ENCODE peak calls at places on chromosomes 12 and 14, in eight cellular contexts. G, R, H, D, S, M, J and Z are unnamed samples.

GRCh38 chr12:44573723-44574122 is 302.4 kb downstream of the NELL2 start:
- DNase-seq in H (no peak), M (no peak), J (no peak), R (no peak), D (no peak), G (no peak), S (no peak), Z (no peak)

GRCh38 chr12:31228811-31229792 is 96.8 kb downstream of the SINHCAF start:
- DNase-seq in H (no peak), G (no peak), J (no peak), R (peak; percentile 89), M (no peak), D (no peak), S (no peak), Z (peak; percentile 58)

GRCh38 chr12:72271401-72271740 is 799 bp upstream of the TRHDE start:
- DNase-seq in S (peak; percentile 8), J (no peak), D (no peak), R (no peak), G (no peak), M (no peak), H (peak; percentile 44), Z (peak; percentile 28)

GRCh38 chr12:56129210-56129691 is 1.2 kb downstream of the ESYT1 start:
- DNase-seq in R (peak; percentile 70), M (peak; percentile 87), D (peak; percentile 88), J (no peak), S (peak; percentile 29), G (peak; percentile 88), H (peak; percentile 74), Z (peak; percentile 71)

GRCh38 chr14:67510836-67511235 is 22.3 kb upstream of the PLEKHH1 start:
- DNase-seq in D (no peak), R (no peak), M (no peak), J (no peak), H (no peak), S (no peak), G (no peak), Z (no peak)

GRCh38 chr14:74474376-74474775 is 18.7 kb downstream of the NPC2 start:
- DNase-seq in G (no peak), M (no peak), D (no peak), J (no peak), H (no peak), R (no peak), S (no peak), Z (no peak)

GRCh38 chr12:127822743-127823433 is 444.1 kb upstream of the TMEM132C start:
- DNase-seq in H (no peak), R (no peak), J (no peak), M (no peak), S (no peak), G (no peak), D (no peak), Z (peak; percentile 25)

GRCh38 chr12:22361785-22362184 is 27.3 kb upstream of the ST8SIA1 start:
- DNase-seq in H (no peak), D (no peak), S (no peak), G (no peak), M (no peak), J (no peak), R (no peak), Z (no peak)

GRCh38 chr12:108532061-108532848 is 17.2 kb downstream of the FICD start:
- DNase-seq in J (no peak), G (no peak), R (no peak), S (no peak), D (no peak), M (peak; percentile 82), H (no peak), Z (no peak)

GRCh38 chr12:117874842-117875434 is 93.9 kb downstream of the KSR2 start:
- DNase-seq in J (no peak), H (peak; percentile 35), D (peak; percentile 76), G (peak; percentile 31), R (peak; percentile 74), S (peak; percentile 66), M (peak; percentile 73), Z (peak; percentile 61)

GRCh38 chr14:28765169-28765906 is 1.2 kb upstream of the FOXG1 start:
- DNase-seq in J (no peak), G (no peak), D (no peak), H (no peak), M (no peak), R (no peak), S (no peak), Z (no peak)

GRCh38 chr14:103676881-103677675 is 38.2 kb downstream of the XRCC3 start:
- DNase-seq in D (no peak), S (no peak), M (no peak), H (no peak), G (no peak), R (no peak), J (no peak), Z (no peak)

GRCh38 chr12:15334225-15334624 is 11.9 kb downstream of the PTPRO start:
- DNase-seq in D (no peak), J (no peak), M (no peak), H (no peak), G (no peak), S (no peak), R (no peak), Z (no peak)

GRCh38 chr14:52051861-52052260 is 17.0 kb downstream of the NID2 start:
- DNase-seq in M (no peak), S (no peak), D (no peak), G (no peak), R (no peak), J (no peak), H (no peak), Z (no peak)

GRCh38 chr12:3821441-3821840 is 51.8 kb downstream of the PARP11 start:
- DNase-seq in S (no peak), D (no peak), H (no peak), M (no peak), G (no peak), J (no peak), R (no peak), Z (no peak)

GRCh38 chr14:106491851-106492250 is 965.5 kb downstream of the TMEM121 start:
- DNase-seq in H (no peak), M (peak; percentile 21), S (no peak), G (peak; percentile 32), R (no peak), D (no peak), J (no peak), Z (no peak)

GRCh38 chr12:112307219-112308062 is 74.8 kb downstream of the HECTD4 start:
- DNase-seq in D (no peak), R (no peak), J (no peak), M (no peak), G (no peak), S (no peak), H (no peak), Z (no peak)

GRCh38 chr14:24315807-24316596 is 4.7 kb downstream of the LTB4R start:
- DNase-seq in H (peak; percentile 55), M (peak; percentile 69), G (no peak), R (peak; percentile 77), D (no peak), S (no peak), J (no peak), Z (peak; percentile 68)

GRCh38 chr12:47744005-47744651 is 14.6 kb downstream of the RAPGEF3 start:
- DNase-seq in R (peak; percentile 83), G (peak; percentile 70), S (no peak), J (no peak), D (no peak), H (no peak), M (peak; percentile 48), Z (no peak)

DNA sequence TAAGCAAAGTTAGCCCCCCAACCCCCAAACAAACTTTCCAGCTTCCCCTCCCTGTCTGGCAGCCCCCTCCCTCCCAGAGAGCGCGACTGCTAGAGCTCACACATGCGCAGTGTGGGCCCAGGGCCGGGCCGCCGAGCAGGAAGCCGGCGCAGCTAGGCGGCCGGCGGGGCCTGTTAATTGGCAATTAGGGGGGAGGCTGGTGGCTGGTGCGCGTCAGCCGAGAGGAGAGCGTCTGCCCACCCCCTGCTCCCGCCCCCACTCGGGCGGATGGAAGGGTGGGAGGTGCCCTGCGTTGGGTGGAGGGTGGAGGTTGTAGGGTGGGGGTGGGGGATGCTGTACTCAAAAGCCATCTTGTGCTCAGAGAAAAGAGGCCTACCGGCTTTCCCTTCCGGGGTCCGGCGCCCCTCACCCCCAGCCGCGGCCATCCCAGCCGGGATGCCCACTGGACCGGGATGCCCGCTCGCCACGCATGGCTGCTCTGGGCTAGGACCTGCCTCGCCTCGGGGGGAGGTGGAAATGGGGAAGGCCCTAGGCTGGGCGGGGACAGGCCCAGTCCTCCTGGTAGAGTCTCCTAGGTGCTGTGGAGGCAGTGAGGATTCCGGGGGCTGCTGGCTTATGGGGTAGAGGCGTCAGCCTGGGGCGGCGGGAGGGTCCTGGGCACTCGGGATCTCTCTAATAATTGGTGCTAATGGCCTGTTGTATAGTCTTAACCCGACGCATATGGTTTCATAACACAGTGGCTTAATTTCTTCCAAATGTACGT is 9.2 kb downstream of the HOXC8 start:
- DNase-seq in J (peak; percentile 21), G (peak; percentile 80), M (peak; percentile 95), D (no peak), H (peak; percentile 96), S (peak; percentile 79), R (peak; percentile 67), Z (peak; percentile 75)
- H3K27me3 ChIP-seq in J (peaks cover 15% of the 10 kb centered on the region), G (peaks cover 15% of the 10 kb centered on the region), M (no peaks in the 10 kb centered on the region), D (peaks cover 100% of the 10 kb centered on the region), H (no peaks in the 10 kb centered on the region), S (peaks cover 41% of the 10 kb centered on the region), R (peaks cover 98% of the 10 kb centered on the region), Z (peaks cover 90% of the 10 kb centered on the region)

GRCh38 chr12:131574397-131574775 is 136.5 kb upstream of the SFSWAP start:
- DNase-seq in D (no peak), J (no peak), H (no peak), R (no peak), S (no peak), G (no peak), M (no peak), Z (no peak)
- TF ChIP-seq POLR2A in D (no peak), J (no peak), H (no peak), R (no peak), S (no peak), G (no peak), M (no peak), Z (no peak)

GRCh38 chr12:99736760-99737159 is 89.2 kb downstream of the GARIN6 start:
- DNase-seq in J (no peak), R (no peak), M (no peak), D (no peak), S (no peak), H (no peak), G (no peak), Z (no peak)
- H3K27me3 ChIP-seq in J (no peaks in the 10 kb centered on the region), R (no peaks in the 10 kb centered on the region), M (no peaks in the 10 kb centered on the region), D (no peaks in the 10 kb centered on the region), S (no peaks in the 10 kb centered on the region), H (no peaks in the 10 kb centered on the region), G (no peaks in the 10 kb centered on the region), Z (no peaks in the 10 kb centered on the region)

GRCh38 chr12:52147983-52148540 is 43.8 kb downstream of the KRT80 start:
- DNase-seq in G (no peak), M (no peak), H (no peak), S (no peak), R (no peak), D (no peak), J (no peak), Z (no peak)

GRCh38 chr12:52145941-52146821 is 45.6 kb downstream of the KRT80 start:
- DNase-seq in M (no peak), H (no peak), R (no peak), D (no peak), J (no peak), G (no peak), S (no peak), Z (no peak)

GRCh38 chr12:52146822-52147366 is 44.9 kb downstream of the KRT80 start:
- DNase-seq in J (no peak), M (no peak), G (no peak), R (no peak), H (no peak), S (no peak), D (no peak), Z (no peak)

GRCh38 chr12:52148541-52149181 is 43.2 kb downstream of the KRT80 start:
- DNase-seq in R (peak; percentile 86), G (no peak), S (no peak), J (no peak), H (no peak), D (peak; percentile 65), M (no peak), Z (no peak)

GRCh38 chr12:52147367-52147972 is 44.3 kb downstream of the KRT80 start:
- DNase-seq in R (peak; percentile 96), S (peak; percentile 73), D (peak; percentile 95), G (peak; percentile 23), J (peak; percentile 56), H (peak; percentile 78), M (peak; percentile 55), Z (peak; percentile 83)
- TF ChIP-seq POLR2A in R (no peak), S (peak; percentile 20), D (peak; percentile 72), G (peak; percentile 72), J (peak; percentile 65), H (no peak), M (no peak), Z (peak; percentile 69)